ENCODE peak calls at places on chromosome 6, in five cellular contexts. One of them, this sample, is unnamed.

GRCh38 chr6:142523485-142523884 is 221.7 kb downstream of the ADGRG6 start:
- DNase-seq in NCI-H146: no peak
- DNase-seq in GM12892: no peak
- DNase-seq in astrocyte of the hippocampus: peak; percentile 22
- DNase-seq in right cardiac atrium: no peak
- DNase-seq in this sample: no peak

GRCh38 chr6:14499804-14500203 is 382.2 kb downstream of the CD83 start:
- DNase-seq in NCI-H146: no peak
- DNase-seq in GM12892: no peak
- DNase-seq in astrocyte of the hippocampus: peak; percentile 95
- DNase-seq in right cardiac atrium: no peak
- DNase-seq in this sample: no peak

GRCh38 chr6:95690328-95690727 is 113.0 kb downstream of the MANEA start:
- DNase-seq in NCI-H146: no peak
- DNase-seq in GM12892: no peak
- DNase-seq in astrocyte of the hippocampus: no peak
- DNase-seq in right cardiac atrium: no peak
- DNase-seq in this sample: no peak

GRCh38 chr6:132683543-132683942 is 24.6 kb upstream of the TAAR1 start:
- DNase-seq in NCI-H146: no peak
- DNase-seq in GM12892: no peak
- DNase-seq in astrocyte of the hippocampus: peak; percentile 12
- DNase-seq in right cardiac atrium: no peak
- DNase-seq in this sample: no peak

GRCh38 chr6:146985111-146985510 is 219.1 kb upstream of the STXBP5 start:
- DNase-seq in NCI-H146: peak; percentile 55
- DNase-seq in GM12892: no peak
- DNase-seq in astrocyte of the hippocampus: no peak
- DNase-seq in right cardiac atrium: no peak
- DNase-seq in this sample: no peak

GRCh38 chr6:138576303-138576702 is 77.0 kb upstream of the NHSL1 start:
- DNase-seq in NCI-H146: peak; percentile 91
- DNase-seq in GM12892: no peak
- DNase-seq in astrocyte of the hippocampus: no peak
- DNase-seq in right cardiac atrium: no peak
- DNase-seq in this sample: no peak

GRCh38 chr6:121934461-121934860 is 465.0 kb upstream of the HSF2 start:
- DNase-seq in NCI-H146: no peak
- DNase-seq in GM12892: no peak
- DNase-seq in astrocyte of the hippocampus: no peak
- DNase-seq in right cardiac atrium: no peak
- DNase-seq in this sample: no peak

GRCh38 chr6:123777554-123777953 is 26.1 kb upstream of the NKAIN2 start:
- DNase-seq in NCI-H146: peak; percentile 61
- DNase-seq in GM12892: no peak
- DNase-seq in astrocyte of the hippocampus: peak; percentile 18
- DNase-seq in right cardiac atrium: no peak
- DNase-seq in this sample: no peak

GRCh38 chr6:105835373-105835772 is 250.8 kb upstream of the PRDM1 start:
- DNase-seq in NCI-H146: peak; percentile 20
- DNase-seq in GM12892: no peak
- DNase-seq in astrocyte of the hippocampus: peak; percentile 40
- DNase-seq in right cardiac atrium: peak; percentile 53
- DNase-seq in this sample: no peak

GRCh38 chr6:111533087-111533784 is 50.2 kb upstream of the REV3L start:
- DNase-seq in NCI-H146: no peak
- DNase-seq in GM12892: no peak
- DNase-seq in astrocyte of the hippocampus: no peak
- DNase-seq in right cardiac atrium: no peak
- DNase-seq in this sample: no peak

GRCh38 chr6:43579171-43579570 is 3.2 kb downstream of the POLH start:
- DNase-seq in NCI-H146: no peak
- DNase-seq in GM12892: no peak
- DNase-seq in astrocyte of the hippocampus: peak; percentile 52
- DNase-seq in right cardiac atrium: no peak
- DNase-seq in this sample: no peak

GRCh38 chr6:150940951-150941350 is 75.4 kb downstream of the MTHFD1L start:
- DNase-seq in NCI-H146: no peak
- DNase-seq in GM12892: no peak
- DNase-seq in astrocyte of the hippocampus: no peak
- DNase-seq in right cardiac atrium: no peak
- DNase-seq in this sample: no peak

GRCh38 chr6:15608406-15608805 is 54.4 kb downstream of the DTNBP1 start:
- DNase-seq in NCI-H146: no peak
- DNase-seq in GM12892: no peak
- DNase-seq in astrocyte of the hippocampus: no peak
- DNase-seq in right cardiac atrium: no peak
- DNase-seq in this sample: no peak

GRCh38 chr6:43076928-43077809 is 1.1 kb downstream of the PTK7 start:
- DNase-seq in NCI-H146: peak; percentile 73
- DNase-seq in GM12892: no peak
- DNase-seq in astrocyte of the hippocampus: peak; percentile 78
- DNase-seq in right cardiac atrium: peak; percentile 55
- DNase-seq in this sample: no peak

This sample was measured in cardiac septum.